ENCODE peak calls at places on chromosomes 1 and 21, in eight cellular contexts. One of them, this sample, is unnamed.

GRCh38 chr1:215543191-215543606 is 23.9 kb upstream of the KCTD3 start:
- DNase-seq in transverse colon: no peak
- DNase-seq in A549: no peak
- DNase-seq in thoracic aorta: no peak
- DNase-seq in upper lobe of right lung: no peak
- DNase-seq in DND-41: no peak
- DNase-seq in prostate gland: peak; percentile 12
- DNase-seq in endothelial cell of umbilical vein: no peak
- DNase-seq in this sample: no peak

GRCh38 chr1:230978491-230979388 is at the start of the genes ARV1 and TTC13:
- DNase-seq in transverse colon: peak; percentile 99
- DNase-seq in A549: peak; percentile 98
- DNase-seq in thoracic aorta: peak; percentile 93
- DNase-seq in upper lobe of right lung: peak; percentile 100
- DNase-seq in DND-41: peak; percentile 95
- DNase-seq in prostate gland: peak; percentile 98
- DNase-seq in endothelial cell of umbilical vein: peak; percentile 99
- DNase-seq in this sample: peak; percentile 99

GRCh38 chr1:51433269-51433971 is 85.6 kb downstream of the EPS15 start:
- DNase-seq in transverse colon: no peak
- DNase-seq in A549: no peak
- DNase-seq in thoracic aorta: no peak
- DNase-seq in upper lobe of right lung: no peak
- DNase-seq in DND-41: no peak
- DNase-seq in prostate gland: peak; percentile 9
- DNase-seq in endothelial cell of umbilical vein: peak; percentile 60
- DNase-seq in this sample: no peak

GRCh38 chr1:93338426-93338825 is 7.3 kb upstream of the DR1 start:
- DNase-seq in transverse colon: no peak
- DNase-seq in A549: peak; percentile 28
- DNase-seq in thoracic aorta: no peak
- DNase-seq in upper lobe of right lung: no peak
- DNase-seq in DND-41: no peak
- DNase-seq in prostate gland: no peak
- DNase-seq in endothelial cell of umbilical vein: peak; percentile 66
- DNase-seq in this sample: no peak

GRCh38 chr21:35927262-35927661 is 133.1 kb downstream of the SETD4 start:
- DNase-seq in transverse colon: no peak
- DNase-seq in A549: no peak
- DNase-seq in thoracic aorta: no peak
- DNase-seq in upper lobe of right lung: no peak
- DNase-seq in DND-41: no peak
- DNase-seq in prostate gland: no peak
- DNase-seq in endothelial cell of umbilical vein: no peak
- DNase-seq in this sample: no peak

GRCh38 chr1:12654004-12654567 is 10.2 kb downstream of the AADACL4 start:
- DNase-seq in transverse colon: no peak
- DNase-seq in A549: no peak
- DNase-seq in thoracic aorta: no peak
- DNase-seq in upper lobe of right lung: no peak
- DNase-seq in DND-41: no peak
- DNase-seq in prostate gland: no peak
- DNase-seq in endothelial cell of umbilical vein: no peak
- DNase-seq in this sample: no peak

GRCh38 chr1:212980123-212980800 is 29.9 kb downstream of the VASH2 start:
- DNase-seq in transverse colon: no peak
- DNase-seq in A549: no peak
- DNase-seq in thoracic aorta: no peak
- DNase-seq in upper lobe of right lung: no peak
- DNase-seq in DND-41: no peak
- DNase-seq in prostate gland: no peak
- DNase-seq in endothelial cell of umbilical vein: no peak
- DNase-seq in this sample: no peak

GRCh38 chr1:109793089-109793485 is 29.4 kb upstream of the EPS8L3 start:
- DNase-seq in transverse colon: peak; percentile 5
- DNase-seq in A549: no peak
- DNase-seq in thoracic aorta: no peak
- DNase-seq in upper lobe of right lung: no peak
- DNase-seq in DND-41: no peak
- DNase-seq in prostate gland: no peak
- DNase-seq in endothelial cell of umbilical vein: peak; percentile 15
- DNase-seq in this sample: no peak

GRCh38 chr21:26759731-26760130 is 85.5 kb downstream of the ADAMTS1 start:
- DNase-seq in transverse colon: no peak
- DNase-seq in A549: no peak
- DNase-seq in thoracic aorta: no peak
- DNase-seq in upper lobe of right lung: no peak
- DNase-seq in DND-41: no peak
- DNase-seq in prostate gland: no peak
- DNase-seq in endothelial cell of umbilical vein: no peak
- DNase-seq in this sample: no peak

GRCh38 chr1:214581785-214582184 is 21.2 kb upstream of the CENPF start:
- DNase-seq in transverse colon: no peak
- DNase-seq in A549: peak; percentile 47
- DNase-seq in thoracic aorta: no peak
- DNase-seq in upper lobe of right lung: no peak
- DNase-seq in DND-41: no peak
- DNase-seq in prostate gland: no peak
- DNase-seq in endothelial cell of umbilical vein: peak; percentile 68
- DNase-seq in this sample: no peak

GRCh38 chr1:240515505-240515904 is 96.5 kb downstream of the GREM2 start:
- DNase-seq in transverse colon: no peak
- DNase-seq in A549: no peak
- DNase-seq in thoracic aorta: no peak
- DNase-seq in upper lobe of right lung: no peak
- DNase-seq in DND-41: no peak
- DNase-seq in prostate gland: no peak
- DNase-seq in endothelial cell of umbilical vein: no peak
- DNase-seq in this sample: no peak

GRCh38 chr1:187041104-187041503 is 212.4 kb downstream of the PLA2G4A start:
- DNase-seq in transverse colon: no peak
- DNase-seq in A549: no peak
- DNase-seq in thoracic aorta: no peak
- DNase-seq in upper lobe of right lung: no peak
- DNase-seq in DND-41: no peak
- DNase-seq in prostate gland: no peak
- DNase-seq in endothelial cell of umbilical vein: no peak
- DNase-seq in this sample: no peak

GRCh38 chr1:228334954-228335353 is 71.7 kb downstream of the TRIM11 start:
- DNase-seq in transverse colon: no peak
- DNase-seq in A549: no peak
- DNase-seq in thoracic aorta: no peak
- DNase-seq in upper lobe of right lung: peak; percentile 58
- DNase-seq in DND-41: no peak
- DNase-seq in prostate gland: no peak
- DNase-seq in endothelial cell of umbilical vein: no peak
- DNase-seq in this sample: no peak

GRCh38 chr21:44294391-44295162 is 5.3 kb upstream of the PFKL start:
- DNase-seq in transverse colon: peak; percentile 51
- DNase-seq in A549: no peak
- DNase-seq in thoracic aorta: no peak
- DNase-seq in upper lobe of right lung: no peak
- DNase-seq in DND-41: no peak
- DNase-seq in prostate gland: no peak
- DNase-seq in endothelial cell of umbilical vein: no peak
- DNase-seq in this sample: no peak

GRCh38 chr1:203534526-203534925 is 40.6 kb downstream of the OPTC start:
- DNase-seq in transverse colon: peak; percentile 66
- DNase-seq in A549: peak; percentile 49
- DNase-seq in thoracic aorta: peak; percentile 81
- DNase-seq in upper lobe of right lung: peak; percentile 12
- DNase-seq in DND-41: no peak
- DNase-seq in prostate gland: peak; percentile 14
- DNase-seq in endothelial cell of umbilical vein: no peak
- DNase-seq in this sample: no peak
- H3K4me3 ChIP-seq in transverse colon: no peak overlapping the region
- H3K4me3 ChIP-seq in A549: no peak overlapping the region
- H3K4me3 ChIP-seq in thoracic aorta: no peak overlapping the region
- H3K4me3 ChIP-seq in upper lobe of right lung: no peak overlapping the region
- H3K4me3 ChIP-seq in DND-41: no peak overlapping the region
- H3K4me3 ChIP-seq in prostate gland: no peak overlapping the region
- H3K4me3 ChIP-seq in endothelial cell of umbilical vein: no peak overlapping the region
- H3K4me3 ChIP-seq in this sample: no peak overlapping the region

DNA sequence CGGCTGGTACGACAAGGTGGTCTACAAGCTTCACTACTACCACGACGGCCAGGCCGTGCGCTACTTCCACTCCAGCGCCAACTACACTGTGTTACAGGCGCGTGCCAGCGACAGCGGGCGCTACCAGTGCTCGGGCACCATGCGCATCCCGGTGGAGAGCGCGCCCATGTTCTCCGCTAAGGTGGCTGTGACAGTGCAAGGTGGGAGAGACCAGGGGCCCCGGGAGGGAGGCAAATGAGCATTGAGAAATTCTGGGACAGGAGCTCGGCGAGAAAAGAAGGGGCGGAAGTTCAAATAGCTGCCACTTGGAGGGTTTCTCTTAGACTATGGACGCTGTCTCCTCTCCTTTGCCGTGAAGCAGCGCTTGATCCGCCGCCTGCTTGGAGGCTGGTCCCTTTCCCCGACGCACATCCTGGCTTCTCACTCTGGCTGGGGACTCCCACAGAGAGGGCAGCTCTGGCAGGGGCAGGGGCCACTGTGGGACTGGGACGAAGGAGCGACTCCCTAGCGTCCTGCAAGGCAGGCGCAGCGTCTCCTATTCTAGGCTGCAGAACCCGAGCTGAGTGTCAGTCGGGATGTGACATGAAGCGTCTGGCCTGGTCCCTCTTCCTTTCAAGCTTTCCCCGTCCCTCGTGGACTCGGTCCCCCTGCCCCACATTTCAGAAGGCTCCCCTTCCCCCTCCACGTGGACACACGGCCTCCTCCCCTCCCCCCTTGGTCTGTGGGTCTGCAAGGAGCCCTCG is 4.7 kb downstream of the FCRLB start:
- DNase-seq in transverse colon: peak; percentile 40
- DNase-seq in A549: peak; percentile 60
- DNase-seq in thoracic aorta: no peak
- DNase-seq in upper lobe of right lung: peak; percentile 77
- DNase-seq in DND-41: peak; percentile 8
- DNase-seq in prostate gland: peak; percentile 33
- DNase-seq in endothelial cell of umbilical vein: peak; percentile 49
- DNase-seq in this sample: peak; percentile 47
- TF ChIP-seq CTCF in transverse colon: peak; percentile 29
- TF ChIP-seq CTCF in A549: no peak
- TF ChIP-seq CTCF in thoracic aorta: peak; percentile 37
- TF ChIP-seq CTCF in upper lobe of right lung: peak; percentile 27
- TF ChIP-seq CTCF in DND-41: no peak
- TF ChIP-seq CTCF in prostate gland: no peak
- TF ChIP-seq CTCF in endothelial cell of umbilical vein: peak; percentile 23
- TF ChIP-seq CTCF in this sample: peak; percentile 25

GRCh38 chr21:31728952-31729351 is 3.0 kb downstream of the SCAF4 start:
- DNase-seq in transverse colon: no peak
- DNase-seq in A549: no peak
- DNase-seq in thoracic aorta: no peak
- DNase-seq in upper lobe of right lung: no peak
- DNase-seq in DND-41: no peak
- DNase-seq in prostate gland: no peak
- DNase-seq in endothelial cell of umbilical vein: no peak
- DNase-seq in this sample: no peak
- H3K4me1 ChIP-seq in transverse colon: peaks cover 41% of the 10 kb centered on the region
- H3K4me1 ChIP-seq in A549: peaks cover 41% of the 10 kb centered on the region
- H3K4me1 ChIP-seq in thoracic aorta: peaks cover 32% of the 10 kb centered on the region
- H3K4me1 ChIP-seq in upper lobe of right lung: peaks cover 40% of the 10 kb centered on the region
- H3K4me1 ChIP-seq in DND-41: peaks cover 66% of the 10 kb centered on the region
- H3K4me1 ChIP-seq in prostate gland: no peaks in the 10 kb centered on the region
- H3K4me1 ChIP-seq in endothelial cell of umbilical vein: peaks cover 28% of the 10 kb centered on the region
- H3K4me1 ChIP-seq in this sample: peaks cover 18% of the 10 kb centered on the region

DNA sequence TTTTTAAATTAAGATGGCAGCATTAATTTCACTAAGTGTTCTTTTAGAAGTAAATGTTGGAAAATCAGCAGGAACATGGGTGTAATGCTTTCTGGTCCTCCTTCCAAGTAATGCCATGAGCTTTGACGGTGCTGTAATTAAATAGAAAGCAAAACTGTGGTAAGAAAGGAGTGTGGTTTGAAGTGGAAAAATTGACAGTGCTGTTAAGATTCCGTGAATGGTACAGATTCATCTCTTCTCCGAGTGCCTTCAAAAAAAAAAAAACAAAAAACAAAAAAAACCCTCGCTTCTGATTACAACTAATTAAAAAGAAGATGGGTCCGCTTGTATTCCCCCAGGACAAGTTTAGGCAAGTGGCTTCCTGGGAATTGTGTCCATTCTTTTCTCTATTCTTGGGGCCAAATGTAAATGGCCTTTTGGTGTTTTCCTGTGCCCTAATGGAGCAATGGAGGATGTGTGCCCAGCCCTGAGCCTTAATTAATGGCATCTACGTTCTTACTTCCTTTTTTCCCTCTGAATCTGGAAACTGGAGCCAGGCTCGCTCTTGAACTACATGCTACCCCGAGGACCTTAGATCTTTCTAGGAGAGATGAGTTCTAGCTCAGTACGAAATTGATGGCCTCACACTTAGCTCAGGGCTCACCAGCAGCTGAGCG is 5.1 kb downstream of the LMO4 start:
- DNase-seq in transverse colon: no peak
- DNase-seq in A549: no peak
- DNase-seq in thoracic aorta: no peak
- DNase-seq in upper lobe of right lung: no peak
- DNase-seq in DND-41: no peak
- DNase-seq in prostate gland: no peak
- DNase-seq in endothelial cell of umbilical vein: no peak
- DNase-seq in this sample: no peak
- H3K4me3 ChIP-seq in transverse colon: peak overlapping the region; percentile 70
- H3K4me3 ChIP-seq in A549: no peak overlapping the region
- H3K4me3 ChIP-seq in thoracic aorta: peak overlapping the region; percentile 97
- H3K4me3 ChIP-seq in upper lobe of right lung: peak overlapping the region; percentile 77
- H3K4me3 ChIP-seq in DND-41: no peak overlapping the region
- H3K4me3 ChIP-seq in prostate gland: peak overlapping the region; percentile 58
- H3K4me3 ChIP-seq in endothelial cell of umbilical vein: no peak overlapping the region
- H3K4me3 ChIP-seq in this sample: no peak overlapping the region

GRCh38 chr21:30269803-30270530 is 12.8 kb downstream of the KRTAP24-1 start:
- DNase-seq in transverse colon: no peak
- DNase-seq in A549: no peak
- DNase-seq in thoracic aorta: no peak
- DNase-seq in upper lobe of right lung: no peak
- DNase-seq in DND-41: no peak
- DNase-seq in prostate gland: no peak
- DNase-seq in endothelial cell of umbilical vein: no peak
- DNase-seq in this sample: no peak

DNA sequence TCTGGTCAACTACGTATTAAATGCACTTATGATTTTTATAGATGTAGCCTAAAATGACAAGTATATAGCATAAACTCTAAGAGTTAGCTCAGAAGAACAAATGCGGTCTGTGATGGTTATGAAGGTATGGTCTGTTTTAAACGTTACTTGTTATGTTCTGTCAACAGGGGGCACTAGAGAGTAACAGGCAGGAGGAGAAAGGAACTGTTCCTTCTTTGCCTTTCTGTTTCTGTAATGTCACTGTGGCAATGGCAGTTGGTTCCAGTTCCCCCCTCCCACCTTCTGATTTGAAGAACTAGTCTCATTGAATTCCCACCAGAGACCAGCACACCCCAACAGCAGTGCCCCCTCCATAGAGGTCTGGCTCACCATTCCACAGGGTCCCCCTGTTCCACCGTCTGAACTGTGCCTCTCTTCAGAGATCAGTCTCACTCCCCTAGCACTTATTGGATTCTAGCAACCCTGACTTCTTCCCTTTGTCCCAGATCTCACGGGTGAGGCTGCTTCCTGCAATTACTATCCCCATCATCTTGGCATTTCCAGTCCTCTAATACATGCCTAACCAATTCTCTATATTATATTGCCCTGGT is 14.0 kb downstream of the KRTAP24-1 start:
- DNase-seq in transverse colon: no peak
- DNase-seq in A549: no peak
- DNase-seq in thoracic aorta: no peak
- DNase-seq in upper lobe of right lung: no peak
- DNase-seq in DND-41: peak; percentile 5
- DNase-seq in prostate gland: no peak
- DNase-seq in endothelial cell of umbilical vein: no peak
- DNase-seq in this sample: no peak
- TF ChIP-seq CTCF in transverse colon: no peak
- TF ChIP-seq CTCF in A549: no peak
- TF ChIP-seq CTCF in thoracic aorta: no peak
- TF ChIP-seq CTCF in upper lobe of right lung: no peak
- TF ChIP-seq CTCF in DND-41: peak; percentile 56
- TF ChIP-seq CTCF in prostate gland: peak; percentile 9
- TF ChIP-seq CTCF in endothelial cell of umbilical vein: no peak
- TF ChIP-seq CTCF in this sample: no peak

This sample was measured in Caco-2.